ENCODE peak calls at places on chromosomes 6 and 20, in ten cellular contexts. U, Z, B, O, J, R, G, K, V and Q are unnamed samples.

GRCh38 chr6:91781946-91782345 is 1195.1 kb upstream of the MAP3K7 start:
- DNase-seq in O (peak; percentile 5), B (no peak), K (peak; percentile 58), G (no peak), R (no peak), J (no peak), V (no peak), U (no peak), Z (peak; percentile 17), Q (peak; percentile 2)

GRCh38 chr6:158047120-158047518 is 65.5 kb downstream of the SYNJ2 start:
- DNase-seq in O (no peak), Z (no peak), B (no peak), R (peak; percentile 58), U (no peak), K (no peak), G (peak; percentile 65), J (no peak), V (no peak), Q (no peak)

GRCh38 chr6:132101550-132101949 is 150.4 kb upstream of the CCN2 start:
- DNase-seq in G (no peak), B (no peak), K (no peak), U (no peak), V (no peak), J (no peak), Z (no peak), R (no peak), O (no peak), Q (no peak)

GRCh38 chr20:58418949-58419748 is 30.1 kb downstream of the VAPB start:
- DNase-seq in Z (no peak), V (no peak), G (no peak), B (no peak), K (no peak), R (no peak), O (no peak), J (no peak), U (no peak), Q (no peak)

GRCh38 chr20:58751956-58752355 is 59.4 kb downstream of the NPEPL1 start:
- DNase-seq in B (no peak), U (no peak), V (no peak), R (no peak), G (no peak), K (no peak), J (no peak), Z (no peak), O (no peak), Q (no peak)

GRCh38 chr6:131995924-131996323 is 44.8 kb upstream of the CCN2 start:
- DNase-seq in K (no peak), G (no peak), Z (no peak), U (no peak), O (no peak), V (no peak), B (no peak), J (peak; percentile 83), R (no peak), Q (no peak)

GRCh38 chr6:108736832-108737231 is 111.4 kb upstream of the ARMC2 start:
- DNase-seq in B (no peak), K (no peak), R (no peak), Z (no peak), G (no peak), J (peak; percentile 68), V (no peak), U (no peak), O (no peak), Q (no peak)

GRCh38 chr6:43964659-43965570 is 162.3 kb downstream of the MRPL14 start:
- DNase-seq in K (no peak), J (no peak), Z (no peak), O (no peak), R (no peak), U (no peak), B (no peak), V (no peak), G (no peak), Q (no peak)

GRCh38 chr6:67544851-67545452 is 1090.1 kb upstream of the ADGRB3 start:
- DNase-seq in G (no peak), Z (no peak), B (no peak), V (no peak), K (no peak), R (no peak), J (no peak), O (no peak), U (no peak), Q (no peak)

GRCh38 chr6:125104425-125104824 is 49.1 kb upstream of the TPD52L1 start:
- DNase-seq in Z (no peak), J (no peak), U (peak; percentile 66), B (no peak), R (no peak), V (no peak), K (no peak), O (no peak), G (no peak), Q (no peak)

GRCh38 chr6:28769626-28770402 is 154.0 kb downstream of the TRIM27 start:
- DNase-seq in G (no peak), O (no peak), R (no peak), B (no peak), V (no peak), U (no peak), K (no peak), Z (no peak), J (no peak), Q (no peak)

GRCh38 chr20:58695084-58695722 is 2.6 kb downstream of the NPEPL1 start:
- DNase-seq in J (no peak), Z (no peak), V (no peak), B (no peak), K (no peak), G (no peak), R (no peak), U (no peak), O (no peak), Q (no peak)

GRCh38 chr6:5814116-5814515 is 192.6 kb downstream of the NRN1 start:
- DNase-seq in U (no peak), Z (no peak), V (no peak), K (no peak), G (no peak), O (no peak), R (no peak), J (no peak), B (no peak), Q (no peak)

GRCh38 chr20:59765599-59766177 is 161.3 kb downstream of the PHACTR3 start:
- DNase-seq in U (no peak), G (peak; percentile 6), J (no peak), Z (no peak), O (no peak), B (no peak), V (no peak), R (peak; percentile 14), K (no peak), Q (no peak)

GRCh38 chr20:60040471-60041162 is 82.4 kb downstream of the CDH26 start:
- DNase-seq in B (no peak), O (no peak), V (no peak), R (no peak), K (no peak), G (no peak), Z (no peak), U (no peak), J (no peak), Q (no peak)

GRCh38 chr6:26024651-26025046 is 62.0 kb downstream of the TRIM38 start:
- DNase-seq in R (no peak), B (no peak), Z (no peak), O (no peak), J (no peak), G (no peak), K (no peak), U (no peak), V (no peak), Q (no peak)

GRCh38 chr6:55825402-55826051 is 49.9 kb downstream of the BMP5 start:
- DNase-seq in V (no peak), J (peak; percentile 63), B (no peak), K (no peak), Z (no peak), G (no peak), R (no peak), O (no peak), U (no peak), Q (no peak)

GRCh38 chr6:36463686-36464085 is 20.9 kb downstream of the KCTD20 start:
- DNase-seq in U (no peak), G (no peak), O (no peak), Z (no peak), B (no peak), K (no peak), R (no peak), J (no peak), V (no peak), Q (no peak)

GRCh38 chr6:145506554-145506953 is 228.8 kb downstream of the EPM2A start:
- DNase-seq in V (no peak), G (no peak), U (no peak), R (no peak), Z (no peak), J (no peak), B (no peak), O (no peak), K (no peak), Q (no peak)

GRCh38 chr6:149049230-149049629 is 268.3 kb upstream of the TAB2 start:
- DNase-seq in R (no peak), J (no peak), O (no peak), U (no peak), Z (no peak), B (no peak), K (no peak), V (no peak), G (no peak), Q (no peak)

GRCh38 chr6:52285174-52286068 is 879 bp upstream of the MCM3 start:
- DNase-seq in U (peak; percentile 18), G (no peak), Z (no peak), V (no peak), K (no peak), O (no peak), B (no peak), J (no peak), R (no peak), Q (no peak)

GRCh38 chr6:135586844-135587243 is 89.3 kb upstream of the AHI1 start:
- DNase-seq in B (peak; percentile 24), V (no peak), Z (no peak), U (no peak), R (no peak), K (no peak), J (no peak), O (no peak), G (no peak), Q (no peak)

GRCh38 chr6:97136644-97137358 is 146.2 kb downstream of the MMS22L start:
- DNase-seq in V (no peak), J (no peak), G (no peak), R (no peak), O (no peak), Z (no peak), U (no peak), B (no peak), K (no peak), Q (no peak)

GRCh38 chr20:667351-668034 is 8.1 kb downstream of the SCRT2 start:
- DNase-seq in J (no peak), O (peak; percentile 24), K (peak; percentile 72), V (peak; percentile 54), B (peak; percentile 80), R (peak; percentile 60), U (peak; percentile 64), G (peak; percentile 70), Z (peak; percentile 75), Q (peak; percentile 15)

GRCh38 chr6:107466062-107466461 is 6.7 kb upstream of the PDSS2 start:
- DNase-seq in G (no peak), V (no peak), K (no peak), Z (no peak), R (no peak), O (no peak), U (no peak), B (no peak), J (no peak), Q (no peak)

GRCh38 chr6:52506502-52506875 is 70.4 kb downstream of the TRAM2 start:
- DNase-seq in B (no peak), G (no peak), U (no peak), V (no peak), R (no peak), J (no peak), O (no peak), K (no peak), Z (no peak), Q (no peak)

GRCh38 chr20:49562341-49563014 is 5.5 kb downstream of the PTGIS start:
- DNase-seq in K (peak; percentile 89), V (no peak), G (no peak), R (no peak), O (no peak), Z (peak; percentile 86), U (no peak), J (no peak), B (no peak), Q (no peak)

GRCh38 chr6:37971711-37972410 is 152.3 kb downstream of the ZFAND3 start:
- DNase-seq in V (no peak), K (no peak), B (no peak), R (no peak), U (no peak), G (no peak), O (no peak), J (no peak), Z (no peak), Q (no peak)